ENCODE peak calls at places on chromosomes 4 and X, in six cellular contexts. One of them, this sample, is unnamed.

GRCh38 chrX:49206543-49206942 is 6.5 kb upstream of the SYP start:
- DNase-seq in H9: no peak
- DNase-seq in neuronal stem cell: no peak
- DNase-seq in IMR-90: no peak
- DNase-seq in mesendoderm: no peak
- DNase-seq in H1: no peak
- DNase-seq in this sample: no peak

GRCh38 chr4:13289391-13289790 is 194.7 kb downstream of the RAB28 start:
- DNase-seq in H9: no peak
- DNase-seq in neuronal stem cell: no peak
- DNase-seq in IMR-90: peak
- DNase-seq in mesendoderm: no peak
- DNase-seq in H1: no peak
- DNase-seq in this sample: peak

GRCh38 chrX:17038681-17039161 is 92.3 kb downstream of the REPS2 start:
- DNase-seq in H9: no peak
- DNase-seq in neuronal stem cell: no peak
- DNase-seq in IMR-90: no peak
- DNase-seq in mesendoderm: no peak
- DNase-seq in H1: no peak
- DNase-seq in this sample: no peak

GRCh38 chr4:122658818-122659295 is 38.0 kb upstream of the IL21 start:
- DNase-seq in H9: no peak
- DNase-seq in neuronal stem cell: no peak
- DNase-seq in IMR-90: no peak
- DNase-seq in mesendoderm: no peak
- DNase-seq in H1: no peak
- DNase-seq in this sample: no peak

GRCh38 chr4:38869511-38869910 is 1.9 kb downstream of the FAM114A1 start:
- DNase-seq in H9: no peak
- DNase-seq in neuronal stem cell: no peak
- DNase-seq in IMR-90: no peak
- DNase-seq in mesendoderm: no peak
- DNase-seq in H1: no peak
- DNase-seq in this sample: no peak

GRCh38 chr4:145935253-145936141 is 3.1 kb downstream of the ZNF827 start:
- DNase-seq in H9: peak
- DNase-seq in neuronal stem cell: no peak
- DNase-seq in IMR-90: no peak
- DNase-seq in mesendoderm: peak
- DNase-seq in H1: no peak
- DNase-seq in this sample: no peak

GRCh38 chr4:36900446-36900987 is 344.0 kb upstream of the NWD2 start:
- DNase-seq in H9: peak
- DNase-seq in neuronal stem cell: no peak
- DNase-seq in IMR-90: no peak
- DNase-seq in mesendoderm: no peak
- DNase-seq in H1: no peak
- DNase-seq in this sample: no peak

GRCh38 chrX:81206471-81206870 is 4.6 kb downstream of the SH3BGRL start:
- DNase-seq in H9: no peak
- DNase-seq in neuronal stem cell: no peak
- DNase-seq in IMR-90: no peak
- DNase-seq in mesendoderm: no peak
- DNase-seq in H1: no peak
- DNase-seq in this sample: no peak

GRCh38 chr4:2416564-2417195 is 1.8 kb downstream of the ZFYVE28 start:
- DNase-seq in H9: peak
- DNase-seq in neuronal stem cell: peak
- DNase-seq in IMR-90: no peak
- DNase-seq in mesendoderm: peak
- DNase-seq in H1: peak
- DNase-seq in this sample: peak

DNA sequence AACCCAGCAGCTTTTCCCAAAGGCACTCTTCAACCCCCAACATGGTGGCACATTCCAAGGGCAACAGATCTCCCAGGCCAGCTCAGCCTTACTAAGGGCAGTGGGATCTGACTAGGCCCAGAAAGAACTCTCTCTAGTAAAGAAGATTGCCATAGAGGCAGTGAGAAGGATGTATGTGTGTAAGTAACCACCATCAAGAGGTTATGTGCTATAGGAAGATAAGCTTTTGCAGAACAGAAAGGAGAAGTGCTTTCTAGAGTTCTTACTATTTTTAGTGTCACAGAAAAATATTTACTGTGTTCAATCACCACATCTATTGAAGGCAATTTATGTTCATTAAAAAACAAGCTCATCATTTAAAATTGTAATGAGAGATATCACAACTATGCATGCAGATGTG is 287.2 kb upstream of the RASGEF1B start:
- DNase-seq in H9: no peak
- DNase-seq in neuronal stem cell: no peak
- DNase-seq in IMR-90: no peak
- DNase-seq in mesendoderm: no peak
- DNase-seq in H1: no peak
- DNase-seq in this sample: no peak
- H3K23ac ChIP-seq in H9: no peak
- H3K23ac ChIP-seq in neuronal stem cell: no peak
- H3K23ac ChIP-seq in IMR-90: no peak
- H3K23ac ChIP-seq in mesendoderm: no peak
- H3K23ac ChIP-seq in H1: no peak
- H3K23ac ChIP-seq in this sample: no peak

GRCh38 chr4:42490015-42490414 is 92.7 kb downstream of the SHISA3 start:
- DNase-seq in H9: no peak
- DNase-seq in neuronal stem cell: no peak
- DNase-seq in IMR-90: no peak
- DNase-seq in mesendoderm: no peak
- DNase-seq in H1: no peak
- DNase-seq in this sample: no peak
- H3K23ac ChIP-seq in H9: no peak
- H3K23ac ChIP-seq in neuronal stem cell: no peak
- H3K23ac ChIP-seq in IMR-90: no peak
- H3K23ac ChIP-seq in mesendoderm: no peak
- H3K23ac ChIP-seq in H1: no peak
- H3K23ac ChIP-seq in this sample: no peak

GRCh38 chr4:5462254-5462835 is 246.0 kb downstream of the EVC2 start:
- DNase-seq in H9: no peak
- DNase-seq in neuronal stem cell: no peak
- DNase-seq in IMR-90: no peak
- DNase-seq in mesendoderm: no peak
- DNase-seq in H1: peak
- DNase-seq in this sample: no peak

GRCh38 chr4:5463936-5464650 is 244.3 kb downstream of the EVC2 start:
- DNase-seq in H9: no peak
- DNase-seq in neuronal stem cell: no peak
- DNase-seq in IMR-90: no peak
- DNase-seq in mesendoderm: no peak
- DNase-seq in H1: peak
- DNase-seq in this sample: no peak

GRCh38 chr4:5462896-5463295 is 245.5 kb downstream of the EVC2 start:
- DNase-seq in H9: no peak
- DNase-seq in neuronal stem cell: no peak
- DNase-seq in IMR-90: no peak
- DNase-seq in mesendoderm: no peak
- DNase-seq in H1: peak
- DNase-seq in this sample: no peak

GRCh38 chr4:5461477-5461876 is 246.9 kb downstream of the EVC2 start:
- DNase-seq in H9: no peak
- DNase-seq in neuronal stem cell: no peak
- DNase-seq in IMR-90: no peak
- DNase-seq in mesendoderm: no peak
- DNase-seq in H1: no peak
- DNase-seq in this sample: no peak

GRCh38 chr4:5463361-5463760 is 245.0 kb downstream of the EVC2 start:
- DNase-seq in H9: no peak
- DNase-seq in neuronal stem cell: no peak
- DNase-seq in IMR-90: no peak
- DNase-seq in mesendoderm: no peak
- DNase-seq in H1: no peak
- DNase-seq in this sample: no peak
- H3K23ac ChIP-seq in H9: no peak
- H3K23ac ChIP-seq in neuronal stem cell: peak
- H3K23ac ChIP-seq in IMR-90: no peak
- H3K23ac ChIP-seq in mesendoderm: no peak
- H3K23ac ChIP-seq in H1: no peak
- H3K23ac ChIP-seq in this sample: no peak

GRCh38 chr4:185734214-185734613 is 77.8 kb downstream of the SORBS2 start:
- DNase-seq in H9: no peak
- DNase-seq in neuronal stem cell: no peak
- DNase-seq in IMR-90: no peak
- DNase-seq in mesendoderm: no peak
- DNase-seq in H1: no peak
- DNase-seq in this sample: no peak

GRCh38 chr4:185734930-185735329 is 77.1 kb downstream of the SORBS2 start:
- DNase-seq in H9: no peak
- DNase-seq in neuronal stem cell: no peak
- DNase-seq in IMR-90: no peak
- DNase-seq in mesendoderm: no peak
- DNase-seq in H1: no peak
- DNase-seq in this sample: no peak

GRCh38 chr4:185737489-185738037 is 74.4 kb downstream of the SORBS2 start:
- DNase-seq in H9: no peak
- DNase-seq in neuronal stem cell: no peak
- DNase-seq in IMR-90: no peak
- DNase-seq in mesendoderm: no peak
- DNase-seq in H1: no peak
- DNase-seq in this sample: no peak

GRCh38 chr4:185738038-185738552 is 73.9 kb downstream of the SORBS2 start:
- DNase-seq in H9: no peak
- DNase-seq in neuronal stem cell: no peak
- DNase-seq in IMR-90: peak
- DNase-seq in mesendoderm: no peak
- DNase-seq in H1: no peak
- DNase-seq in this sample: peak

GRCh38 chr4:185735887-185736286 is 76.1 kb downstream of the SORBS2 start:
- DNase-seq in H9: no peak
- DNase-seq in neuronal stem cell: no peak
- DNase-seq in IMR-90: no peak
- DNase-seq in mesendoderm: no peak
- DNase-seq in H1: no peak
- DNase-seq in this sample: no peak
- H3K23ac ChIP-seq in H9: no peak
- H3K23ac ChIP-seq in neuronal stem cell: no peak
- H3K23ac ChIP-seq in IMR-90: no peak
- H3K23ac ChIP-seq in mesendoderm: no peak
- H3K23ac ChIP-seq in H1: no peak
- H3K23ac ChIP-seq in this sample: no peak

GRCh38 chr4:99949999-99950912 is at the start of gene H2AZ1:
- DNase-seq in H9: peak
- DNase-seq in neuronal stem cell: peak
- DNase-seq in IMR-90: peak
- DNase-seq in mesendoderm: peak
- DNase-seq in H1: peak
- DNase-seq in this sample: peak

GRCh38 chr4:99947608-99948007 is 1.2 kb upstream of the DNAJB14 start:
- DNase-seq in H9: no peak
- DNase-seq in neuronal stem cell: no peak
- DNase-seq in IMR-90: no peak
- DNase-seq in mesendoderm: peak
- DNase-seq in H1: no peak
- DNase-seq in this sample: peak

GRCh38 chr4:99950913-99951254 is 809 bp upstream of the H2AZ1 start:
- DNase-seq in H9: no peak
- DNase-seq in neuronal stem cell: no peak
- DNase-seq in IMR-90: no peak
- DNase-seq in mesendoderm: no peak
- DNase-seq in H1: no peak
- DNase-seq in this sample: no peak

GRCh38 chr4:99947190-99947578 is 766 bp upstream of the DNAJB14 start:
- DNase-seq in H9: no peak
- DNase-seq in neuronal stem cell: no peak
- DNase-seq in IMR-90: no peak
- DNase-seq in mesendoderm: no peak
- DNase-seq in H1: no peak
- DNase-seq in this sample: no peak

GRCh38 chr4:99949034-99949998 is 759 bp downstream of the H2AZ1 start:
- DNase-seq in H9: peak
- DNase-seq in neuronal stem cell: peak
- DNase-seq in IMR-90: peak
- DNase-seq in mesendoderm: peak
- DNase-seq in H1: peak
- DNase-seq in this sample: peak
- H3K23ac ChIP-seq in H9: no peak
- H3K23ac ChIP-seq in neuronal stem cell: peak
- H3K23ac ChIP-seq in IMR-90: peak
- H3K23ac ChIP-seq in mesendoderm: peak
- H3K23ac ChIP-seq in H1: no peak
- H3K23ac ChIP-seq in this sample: no peak

DNA sequence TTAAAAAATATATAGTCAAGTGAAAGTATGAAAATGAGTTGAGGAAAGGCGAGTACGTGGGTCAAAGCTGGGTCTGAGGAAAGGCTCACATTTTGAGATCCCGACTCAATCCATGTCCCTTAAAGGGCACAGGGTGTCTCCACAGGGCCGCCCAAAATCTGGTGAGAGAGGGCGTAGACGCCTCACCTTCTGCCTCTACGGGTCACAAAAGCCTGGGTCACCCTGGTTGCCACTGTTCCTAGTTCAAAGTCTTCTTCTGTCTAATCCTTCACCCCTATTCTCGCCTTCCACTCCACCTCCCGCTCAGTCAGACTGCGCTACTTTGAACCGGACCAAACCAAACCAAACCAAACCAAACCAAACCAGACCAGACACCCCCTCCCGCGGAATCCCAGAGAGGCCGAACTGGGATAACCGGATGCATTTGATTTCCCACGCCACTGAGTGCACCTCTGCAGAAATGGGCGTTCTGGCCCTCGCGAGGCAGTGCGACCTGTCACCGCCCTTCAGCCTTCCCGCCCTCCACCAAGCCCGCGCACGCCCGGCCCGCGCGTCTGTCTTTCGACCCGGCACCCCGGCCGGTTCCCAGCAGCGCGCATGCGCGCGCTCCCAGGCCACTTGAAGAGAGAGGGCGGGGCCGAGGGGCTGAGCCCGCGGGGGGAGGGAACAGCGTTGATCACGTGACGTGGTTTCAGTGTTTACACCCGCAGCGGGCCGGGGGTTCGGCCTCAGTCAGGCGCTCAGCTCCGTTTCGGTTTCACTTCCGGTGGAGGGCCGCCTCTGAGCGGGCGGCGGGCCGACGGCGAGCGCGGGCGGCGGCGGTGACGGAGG is at the start of gene FMR1:
- DNase-seq in H9: peak
- DNase-seq in neuronal stem cell: peak
- DNase-seq in IMR-90: peak
- DNase-seq in mesendoderm: peak
- DNase-seq in H1: peak
- DNase-seq in this sample: peak
- H3K23ac ChIP-seq in H9: no peak
- H3K23ac ChIP-seq in neuronal stem cell: no peak
- H3K23ac ChIP-seq in IMR-90: peak
- H3K23ac ChIP-seq in mesendoderm: no peak
- H3K23ac ChIP-seq in H1: no peak
- H3K23ac ChIP-seq in this sample: no peak